ENCODE peak calls at places on chromosomes 12 and 14, in ten cellular contexts. One of them, this sample, is unnamed.

GRCh38 chr14:36944307-36945010 is 227.9 kb downstream of the SLC25A21 start:
- DNase-seq in stimulated activated CD8-positive, alpha-beta memory T cell treated with anti-CD3 and anti-CD28 coated beads, Interleukin-2, amount 100 ng/mL, for 48 hours: no peak
- DNase-seq in HTR-8/SVneo: peak
- DNase-seq in stimulated activated CD4-positive, alpha-beta T cell treated with anti-CD3 and anti-CD28 coated beads, Interleukin-1b, Interleukin-23, amount 100 ng/mL, for 1 hour: no peak
- DNase-seq in lower leg skin: peak
- DNase-seq in Calu3: no peak
- DNase-seq in HT-29: no peak
- DNase-seq in RCC 7860: no peak
- DNase-seq in fibroblast of villous mesenchyme: peak
- DNase-seq in central memory CD8-positive, alpha-beta T cell: no peak
- DNase-seq in this sample: no peak

GRCh38 chr14:68612049-68612448 is 180.8 kb downstream of the ZFP36L1 start:
- DNase-seq in stimulated activated CD8-positive, alpha-beta memory T cell treated with anti-CD3 and anti-CD28 coated beads, Interleukin-2, amount 100 ng/mL, for 48 hours: no peak
- DNase-seq in HTR-8/SVneo: no peak
- DNase-seq in stimulated activated CD4-positive, alpha-beta T cell treated with anti-CD3 and anti-CD28 coated beads, Interleukin-1b, Interleukin-23, amount 100 ng/mL, for 1 hour: no peak
- DNase-seq in lower leg skin: no peak
- DNase-seq in Calu3: no peak
- DNase-seq in HT-29: no peak
- DNase-seq in RCC 7860: no peak
- DNase-seq in fibroblast of villous mesenchyme: peak
- DNase-seq in central memory CD8-positive, alpha-beta T cell: no peak
- DNase-seq in this sample: no peak

GRCh38 chr12:51798507-51798906 is 50.0 kb downstream of the FIGNL2 start:
- DNase-seq in stimulated activated CD8-positive, alpha-beta memory T cell treated with anti-CD3 and anti-CD28 coated beads, Interleukin-2, amount 100 ng/mL, for 48 hours: no peak
- DNase-seq in HTR-8/SVneo: no peak
- DNase-seq in stimulated activated CD4-positive, alpha-beta T cell treated with anti-CD3 and anti-CD28 coated beads, Interleukin-1b, Interleukin-23, amount 100 ng/mL, for 1 hour: no peak
- DNase-seq in lower leg skin: no peak
- DNase-seq in Calu3: no peak
- DNase-seq in HT-29: no peak
- DNase-seq in RCC 7860: peak
- DNase-seq in fibroblast of villous mesenchyme: no peak
- DNase-seq in central memory CD8-positive, alpha-beta T cell: no peak
- DNase-seq in this sample: no peak

GRCh38 chr12:30440826-30441602 is 254.7 kb downstream of the IPO8 start:
- DNase-seq in stimulated activated CD8-positive, alpha-beta memory T cell treated with anti-CD3 and anti-CD28 coated beads, Interleukin-2, amount 100 ng/mL, for 48 hours: no peak
- DNase-seq in HTR-8/SVneo: peak
- DNase-seq in stimulated activated CD4-positive, alpha-beta T cell treated with anti-CD3 and anti-CD28 coated beads, Interleukin-1b, Interleukin-23, amount 100 ng/mL, for 1 hour: no peak
- DNase-seq in lower leg skin: no peak
- DNase-seq in Calu3: peak
- DNase-seq in HT-29: peak
- DNase-seq in RCC 7860: no peak
- DNase-seq in fibroblast of villous mesenchyme: peak
- DNase-seq in central memory CD8-positive, alpha-beta T cell: no peak
- DNase-seq in this sample: no peak

GRCh38 chr12:48788852-48789775 is at the start of gene ADCY6:
- DNase-seq in stimulated activated CD8-positive, alpha-beta memory T cell treated with anti-CD3 and anti-CD28 coated beads, Interleukin-2, amount 100 ng/mL, for 48 hours: no peak
- DNase-seq in HTR-8/SVneo: peak
- DNase-seq in stimulated activated CD4-positive, alpha-beta T cell treated with anti-CD3 and anti-CD28 coated beads, Interleukin-1b, Interleukin-23, amount 100 ng/mL, for 1 hour: no peak
- DNase-seq in lower leg skin: peak
- DNase-seq in Calu3: peak
- DNase-seq in HT-29: peak
- DNase-seq in RCC 7860: peak
- DNase-seq in fibroblast of villous mesenchyme: peak
- DNase-seq in central memory CD8-positive, alpha-beta T cell: no peak
- DNase-seq in this sample: no peak

GRCh38 chr14:57818511-57818910 is 47.4 kb downstream of the SLC35F4 start:
- DNase-seq in stimulated activated CD8-positive, alpha-beta memory T cell treated with anti-CD3 and anti-CD28 coated beads, Interleukin-2, amount 100 ng/mL, for 48 hours: no peak
- DNase-seq in HTR-8/SVneo: no peak
- DNase-seq in stimulated activated CD4-positive, alpha-beta T cell treated with anti-CD3 and anti-CD28 coated beads, Interleukin-1b, Interleukin-23, amount 100 ng/mL, for 1 hour: no peak
- DNase-seq in lower leg skin: no peak
- DNase-seq in Calu3: no peak
- DNase-seq in HT-29: no peak
- DNase-seq in RCC 7860: no peak
- DNase-seq in fibroblast of villous mesenchyme: no peak
- DNase-seq in central memory CD8-positive, alpha-beta T cell: no peak
- DNase-seq in this sample: no peak

GRCh38 chr14:26395726-26396125 is 202.1 kb downstream of the NOVA1 start:
- DNase-seq in stimulated activated CD8-positive, alpha-beta memory T cell treated with anti-CD3 and anti-CD28 coated beads, Interleukin-2, amount 100 ng/mL, for 48 hours: no peak
- DNase-seq in HTR-8/SVneo: no peak
- DNase-seq in stimulated activated CD4-positive, alpha-beta T cell treated with anti-CD3 and anti-CD28 coated beads, Interleukin-1b, Interleukin-23, amount 100 ng/mL, for 1 hour: no peak
- DNase-seq in lower leg skin: no peak
- DNase-seq in Calu3: no peak
- DNase-seq in HT-29: no peak
- DNase-seq in RCC 7860: no peak
- DNase-seq in fibroblast of villous mesenchyme: no peak
- DNase-seq in central memory CD8-positive, alpha-beta T cell: no peak
- DNase-seq in this sample: no peak

GRCh38 chr14:29712586-29712985 is 215.1 kb downstream of the PRKD1 start:
- DNase-seq in stimulated activated CD8-positive, alpha-beta memory T cell treated with anti-CD3 and anti-CD28 coated beads, Interleukin-2, amount 100 ng/mL, for 48 hours: no peak
- DNase-seq in HTR-8/SVneo: no peak
- DNase-seq in stimulated activated CD4-positive, alpha-beta T cell treated with anti-CD3 and anti-CD28 coated beads, Interleukin-1b, Interleukin-23, amount 100 ng/mL, for 1 hour: no peak
- DNase-seq in lower leg skin: no peak
- DNase-seq in Calu3: no peak
- DNase-seq in HT-29: no peak
- DNase-seq in RCC 7860: no peak
- DNase-seq in fibroblast of villous mesenchyme: no peak
- DNase-seq in central memory CD8-positive, alpha-beta T cell: no peak
- DNase-seq in this sample: no peak

GRCh38 chr12:132423251-132424117 is 66.5 kb upstream of the FBRSL1 start:
- DNase-seq in stimulated activated CD8-positive, alpha-beta memory T cell treated with anti-CD3 and anti-CD28 coated beads, Interleukin-2, amount 100 ng/mL, for 48 hours: no peak
- DNase-seq in HTR-8/SVneo: no peak
- DNase-seq in stimulated activated CD4-positive, alpha-beta T cell treated with anti-CD3 and anti-CD28 coated beads, Interleukin-1b, Interleukin-23, amount 100 ng/mL, for 1 hour: no peak
- DNase-seq in lower leg skin: no peak
- DNase-seq in Calu3: no peak
- DNase-seq in HT-29: no peak
- DNase-seq in RCC 7860: no peak
- DNase-seq in fibroblast of villous mesenchyme: no peak
- DNase-seq in central memory CD8-positive, alpha-beta T cell: no peak
- DNase-seq in this sample: no peak

GRCh38 chr14:54902143-54902520 is 494 bp downstream of the GCH1 start:
- DNase-seq in stimulated activated CD8-positive, alpha-beta memory T cell treated with anti-CD3 and anti-CD28 coated beads, Interleukin-2, amount 100 ng/mL, for 48 hours: peak
- DNase-seq in HTR-8/SVneo: peak
- DNase-seq in stimulated activated CD4-positive, alpha-beta T cell treated with anti-CD3 and anti-CD28 coated beads, Interleukin-1b, Interleukin-23, amount 100 ng/mL, for 1 hour: peak
- DNase-seq in lower leg skin: peak
- DNase-seq in Calu3: peak
- DNase-seq in HT-29: peak
- DNase-seq in RCC 7860: peak
- DNase-seq in fibroblast of villous mesenchyme: peak
- DNase-seq in central memory CD8-positive, alpha-beta T cell: peak
- DNase-seq in this sample: peak

GRCh38 chr14:54040851-54041250 is 84.2 kb upstream of the BMP4 start:
- DNase-seq in stimulated activated CD8-positive, alpha-beta memory T cell treated with anti-CD3 and anti-CD28 coated beads, Interleukin-2, amount 100 ng/mL, for 48 hours: no peak
- DNase-seq in HTR-8/SVneo: peak
- DNase-seq in stimulated activated CD4-positive, alpha-beta T cell treated with anti-CD3 and anti-CD28 coated beads, Interleukin-1b, Interleukin-23, amount 100 ng/mL, for 1 hour: no peak
- DNase-seq in lower leg skin: no peak
- DNase-seq in Calu3: no peak
- DNase-seq in HT-29: no peak
- DNase-seq in RCC 7860: no peak
- DNase-seq in fibroblast of villous mesenchyme: peak
- DNase-seq in central memory CD8-positive, alpha-beta T cell: no peak
- DNase-seq in this sample: no peak

GRCh38 chr14:68634346-68634745 is 158.5 kb downstream of the ZFP36L1 start:
- DNase-seq in stimulated activated CD8-positive, alpha-beta memory T cell treated with anti-CD3 and anti-CD28 coated beads, Interleukin-2, amount 100 ng/mL, for 48 hours: no peak
- DNase-seq in HTR-8/SVneo: no peak
- DNase-seq in stimulated activated CD4-positive, alpha-beta T cell treated with anti-CD3 and anti-CD28 coated beads, Interleukin-1b, Interleukin-23, amount 100 ng/mL, for 1 hour: no peak
- DNase-seq in lower leg skin: peak
- DNase-seq in Calu3: no peak
- DNase-seq in HT-29: no peak
- DNase-seq in RCC 7860: no peak
- DNase-seq in fibroblast of villous mesenchyme: no peak
- DNase-seq in central memory CD8-positive, alpha-beta T cell: no peak
- DNase-seq in this sample: no peak

GRCh38 chr12:100043657-100044056 is 58.9 kb upstream of the ANKS1B start:
- DNase-seq in stimulated activated CD8-positive, alpha-beta memory T cell treated with anti-CD3 and anti-CD28 coated beads, Interleukin-2, amount 100 ng/mL, for 48 hours: no peak
- DNase-seq in HTR-8/SVneo: no peak
- DNase-seq in stimulated activated CD4-positive, alpha-beta T cell treated with anti-CD3 and anti-CD28 coated beads, Interleukin-1b, Interleukin-23, amount 100 ng/mL, for 1 hour: no peak
- DNase-seq in lower leg skin: no peak
- DNase-seq in Calu3: no peak
- DNase-seq in HT-29: no peak
- DNase-seq in RCC 7860: no peak
- DNase-seq in fibroblast of villous mesenchyme: no peak
- DNase-seq in central memory CD8-positive, alpha-beta T cell: no peak
- DNase-seq in this sample: no peak

GRCh38 chr12:14885718-14886201 is at the start of gene MGP:
- DNase-seq in stimulated activated CD8-positive, alpha-beta memory T cell treated with anti-CD3 and anti-CD28 coated beads, Interleukin-2, amount 100 ng/mL, for 48 hours: no peak
- DNase-seq in HTR-8/SVneo: no peak
- DNase-seq in stimulated activated CD4-positive, alpha-beta T cell treated with anti-CD3 and anti-CD28 coated beads, Interleukin-1b, Interleukin-23, amount 100 ng/mL, for 1 hour: no peak
- DNase-seq in lower leg skin: peak
- DNase-seq in Calu3: no peak
- DNase-seq in HT-29: peak
- DNase-seq in RCC 7860: no peak
- DNase-seq in fibroblast of villous mesenchyme: peak
- DNase-seq in central memory CD8-positive, alpha-beta T cell: no peak
- DNase-seq in this sample: no peak

GRCh38 chr12:49190317-49190716 is 1.4 kb upstream of the TUBA1A start:
- DNase-seq in stimulated activated CD8-positive, alpha-beta memory T cell treated with anti-CD3 and anti-CD28 coated beads, Interleukin-2, amount 100 ng/mL, for 48 hours: no peak
- DNase-seq in HTR-8/SVneo: no peak
- DNase-seq in stimulated activated CD4-positive, alpha-beta T cell treated with anti-CD3 and anti-CD28 coated beads, Interleukin-1b, Interleukin-23, amount 100 ng/mL, for 1 hour: no peak
- DNase-seq in lower leg skin: no peak
- DNase-seq in Calu3: no peak
- DNase-seq in HT-29: no peak
- DNase-seq in RCC 7860: no peak
- DNase-seq in fibroblast of villous mesenchyme: no peak
- DNase-seq in central memory CD8-positive, alpha-beta T cell: no peak
- DNase-seq in this sample: no peak

GRCh38 chr12:46360908-46361666 is 11.5 kb downstream of the SLC38A2 start:
- DNase-seq in stimulated activated CD8-positive, alpha-beta memory T cell treated with anti-CD3 and anti-CD28 coated beads, Interleukin-2, amount 100 ng/mL, for 48 hours: no peak
- DNase-seq in HTR-8/SVneo: no peak
- DNase-seq in stimulated activated CD4-positive, alpha-beta T cell treated with anti-CD3 and anti-CD28 coated beads, Interleukin-1b, Interleukin-23, amount 100 ng/mL, for 1 hour: no peak
- DNase-seq in lower leg skin: no peak
- DNase-seq in Calu3: no peak
- DNase-seq in HT-29: no peak
- DNase-seq in RCC 7860: no peak
- DNase-seq in fibroblast of villous mesenchyme: peak
- DNase-seq in central memory CD8-positive, alpha-beta T cell: no peak
- DNase-seq in this sample: no peak

GRCh38 chr14:57725399-57726077 is 140.4 kb downstream of the SLC35F4 start:
- DNase-seq in stimulated activated CD8-positive, alpha-beta memory T cell treated with anti-CD3 and anti-CD28 coated beads, Interleukin-2, amount 100 ng/mL, for 48 hours: no peak
- DNase-seq in HTR-8/SVneo: no peak
- DNase-seq in stimulated activated CD4-positive, alpha-beta T cell treated with anti-CD3 and anti-CD28 coated beads, Interleukin-1b, Interleukin-23, amount 100 ng/mL, for 1 hour: no peak
- DNase-seq in lower leg skin: no peak
- DNase-seq in Calu3: peak
- DNase-seq in HT-29: peak
- DNase-seq in RCC 7860: peak
- DNase-seq in fibroblast of villous mesenchyme: peak
- DNase-seq in central memory CD8-positive, alpha-beta T cell: no peak
- DNase-seq in this sample: no peak